ENCODE peak calls at places on chromosomes 4 and X, in four cellular contexts. A, X, G and M are unnamed samples.

GRCh38 chr4:66955784-66956183 is 589.5 kb downstream of the CENPC start:
- DNase-seq in A (no peak), X (no peak), G (no peak), M (no peak)

GRCh38 chr4:6221851-6222760 is 21.8 kb upstream of the JAKMIP1 start:
- DNase-seq in A (peak), X (peak), G (peak), M (no peak)

GRCh38 chrX:64996805-64997204 is 20.6 kb upstream of the ZC4H2 start:
- DNase-seq in A (no peak), X (no peak), G (no peak), M (no peak)

GRCh38 chrX:30183554-30183953 is 31.8 kb upstream of the MAGEB2 start:
- DNase-seq in A (no peak), X (no peak), G (no peak), M (no peak)

GRCh38 chrX:115539841-115540240 is 21.1 kb upstream of the PLS3 start:
- DNase-seq in A (no peak), X (no peak), G (no peak), M (no peak)

GRCh38 chr4:8840006-8840793 is 31.4 kb downstream of the HMX1 start:
- DNase-seq in A (peak), X (no peak), G (peak), M (no peak)

GRCh38 chr4:98749206-98749605 is 90.8 kb upstream of the TSPAN5 start:
- DNase-seq in A (no peak), X (peak), G (no peak), M (no peak)

GRCh38 chr4:184384810-184385557 is 89.4 kb downstream of the IRF2 start:
- DNase-seq in A (no peak), X (no peak), G (no peak), M (no peak)

GRCh38 chrX:53071604-53072417 is 10.4 kb upstream of the TSPYL2 start:
- DNase-seq in A (peak), X (peak), G (peak), M (peak)

GRCh38 chr4:86935833-86936721 is 1.3 kb downstream of the AFF1 start:
- DNase-seq in A (peak), X (peak), G (peak), M (peak)

GRCh38 chrX:15686818-15687685 is 22.4 kb upstream of the CLTRN start:
- DNase-seq in A (peak), X (peak), G (peak), M (peak)

GRCh38 chr4:116132946-116133345 is 952.4 kb downstream of the TRAM1L1 start:
- DNase-seq in A (no peak), X (no peak), G (no peak), M (no peak)

GRCh38 chr4:155339999-155340398 is 36.8 kb downstream of the MAP9 start:
- DNase-seq in A (no peak), X (no peak), G (no peak), M (no peak)

GRCh38 chrX:43679778-43680177 is 23.7 kb downstream of the MAOA start:
- DNase-seq in A (no peak), X (no peak), G (no peak), M (no peak)

GRCh38 chr4:165326831-165327210 is 648 bp upstream of the MSMO1 start:
- DNase-seq in A (peak), X (no peak), G (no peak), M (peak)

GRCh38 chr4:56049428-56050212 is 100.9 kb downstream of the CEP135 start:
- DNase-seq in A (peak), X (peak), G (no peak), M (no peak)

GRCh38 chr4:1265351-1265750 is 16.4 kb upstream of the CTBP1 start:
- DNase-seq in A (no peak), X (no peak), G (no peak), M (no peak)

GRCh38 chr4:57061395-57061794 is 48.8 kb downstream of the IGFBP7 start:
- DNase-seq in A (no peak), X (peak), G (no peak), M (no peak)

GRCh38 chrX:22135994-22136684 is 104.0 kb downstream of the PHEX start:
- DNase-seq in A (peak), X (peak), G (peak), M (no peak)

GRCh38 chr4:83582289-83582756 is 46.4 kb downstream of the GPAT3 start:
- DNase-seq in A (peak), X (peak), G (no peak), M (peak)

GRCh38 chrX:105226499-105226898 is 6.0 kb upstream of the TEX13A start:
- DNase-seq in A (peak), X (no peak), G (no peak), M (no peak)

GRCh38 chrX:40207626-40208025 is 109.9 kb upstream of the BCOR start:
- DNase-seq in A (no peak), X (peak), G (no peak), M (no peak)

GRCh38 chrX:10233173-10233572 is 76.4 kb downstream of the CLCN4 start:
- DNase-seq in A (no peak), X (peak), G (no peak), M (no peak)

GRCh38 chr4:121358473-121358872 is 22.3 kb downstream of the QRFPR start:
- DNase-seq in A (no peak), X (peak), G (no peak), M (no peak)

GRCh38 chrX:35340451-35340850 is 397.9 kb downstream of the FAM47B start:
- DNase-seq in A (no peak), X (no peak), G (no peak), M (no peak)

GRCh38 chrX:15384304-15384703 is at the start of gene VEGFD:
- DNase-seq in A (no peak), X (peak), G (no peak), M (no peak)

GRCh38 chr4:13944095-13944501 is 316.6 kb upstream of the BOD1L1 start:
- DNase-seq in A (no peak), X (no peak), G (no peak), M (no peak)

GRCh38 chr4:74618659-74619058 is 173.7 kb downstream of the AREG start:
- DNase-seq in A (peak), X (peak), G (no peak), M (no peak)

GRCh38 chrX:65643046-65643785 is 24.2 kb upstream of the MSN start:
- DNase-seq in A (peak), X (peak), G (no peak), M (no peak)

GRCh38 chrX:130994671-130995070 is 63.5 kb upstream of the ARHGAP36 start:
- DNase-seq in A (peak), X (no peak), G (no peak), M (no peak)

GRCh38 chrX:74422576-74423288 is 1.4 kb downstream of the SLC16A2 start:
- DNase-seq in A (peak), X (peak), G (peak), M (peak)

GRCh38 chr4:83334425-83335241 is at the start of gene HPSE:
- DNase-seq in A (peak), X (peak), G (peak), M (peak)

GRCh38 chrX:121746105-121746504 is 698.7 kb downstream of the GLUD2 start:
- DNase-seq in A (no peak), X (no peak), G (no peak), M (no peak)

DNA sequence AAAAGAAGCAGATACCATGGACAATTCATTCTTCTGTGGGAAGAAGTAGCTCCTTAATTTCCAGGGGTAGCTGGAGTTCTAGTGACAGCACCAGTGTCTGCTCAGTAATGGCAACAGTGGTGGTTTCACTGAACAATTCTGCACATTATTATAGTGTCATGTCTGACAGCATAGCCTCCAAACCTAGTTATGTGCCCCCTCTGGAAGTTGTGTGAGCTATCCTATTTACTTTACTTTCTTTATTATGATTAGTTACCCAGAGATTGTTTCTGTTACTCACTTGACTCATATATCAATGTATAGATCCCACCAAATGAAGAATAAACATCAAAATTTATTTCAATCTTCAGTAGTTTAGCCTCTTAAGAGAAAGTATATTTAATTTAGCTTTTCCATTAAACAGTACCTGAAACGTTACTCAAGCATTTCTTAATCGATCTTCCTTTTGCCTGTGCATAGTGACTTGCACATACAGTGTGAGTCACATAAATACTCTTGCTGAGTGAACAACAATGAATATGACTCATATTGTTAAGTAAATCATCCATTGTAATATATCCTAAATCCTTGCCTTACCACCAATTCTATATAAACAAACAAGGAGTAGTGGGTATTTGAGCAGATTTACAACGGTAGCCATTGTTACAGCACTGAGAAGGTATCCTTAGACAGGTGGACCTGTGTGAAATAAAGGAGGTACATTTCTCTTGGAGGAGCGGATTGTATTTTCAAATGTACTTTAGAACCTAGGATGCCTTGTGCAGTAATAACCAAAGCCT is 534.7 kb downstream of the ANKRD50 start:
- DNase-seq in A (no peak), X (peak), G (no peak), M (no peak)
- H3K4me3 ChIP-seq in A (no peak), X (no peak), G (no peak), M (no peak)

DNA sequence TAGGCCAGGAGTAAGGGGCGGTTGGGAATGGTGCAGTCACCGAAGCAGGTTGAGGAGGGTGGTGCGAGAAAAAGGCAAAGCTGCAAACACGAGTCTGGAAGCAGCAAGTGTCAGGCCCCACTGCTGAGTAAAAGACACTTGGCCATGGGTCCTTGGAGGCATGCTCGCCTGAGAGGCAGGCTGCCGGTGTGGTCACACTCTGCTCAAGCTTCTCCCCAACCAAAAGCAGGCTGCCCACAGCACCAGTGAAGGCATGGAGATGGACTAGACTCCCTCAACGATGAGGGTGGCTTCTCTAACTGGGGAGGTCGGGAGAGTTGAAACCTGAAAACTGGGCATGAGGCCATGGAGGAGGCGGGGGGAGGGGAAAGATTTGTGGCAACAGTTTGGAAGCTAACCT is 86.5 kb downstream of the ATG4A start:
- DNase-seq in A (peak), X (no peak), G (no peak), M (no peak)
- H3K27ac ChIP-seq in A (no peak), X (no peak), G (no peak), M (no peak)

GRCh38 chrX:46992070-46992469 is 79.8 kb downstream of the JADE3 start:
- DNase-seq in A (no peak), X (no peak), G (no peak), M (no peak)

GRCh38 chrX:46994096-46994495 is 81.9 kb downstream of the JADE3 start:
- DNase-seq in A (no peak), X (no peak), G (no peak), M (no peak)

GRCh38 chrX:46989548-46989947 is 77.3 kb downstream of the JADE3 start:
- DNase-seq in A (no peak), X (no peak), G (no peak), M (no peak)

GRCh38 chrX:46991664-46992063 is 79.4 kb downstream of the JADE3 start:
- DNase-seq in A (peak), X (no peak), G (no peak), M (no peak)
- H3K4me3 ChIP-seq in A (no peak), X (no peak), G (no peak), M (no peak)

GRCh38 chr4:145527773-145528172 is 46.1 kb downstream of the SMAD1 start:
- DNase-seq in A (no peak), X (no peak), G (no peak), M (no peak)

GRCh38 chr4:145528601-145529000 is 46.9 kb downstream of the SMAD1 start:
- DNase-seq in A (no peak), X (no peak), G (no peak), M (no peak)

GRCh38 chr4:145524535-145524934 is 42.9 kb downstream of the SMAD1 start:
- DNase-seq in A (no peak), X (no peak), G (no peak), M (no peak)

GRCh38 chr4:145523117-145523516 is 41.5 kb downstream of the SMAD1 start:
- DNase-seq in A (no peak), X (peak), G (no peak), M (no peak)

DNA sequence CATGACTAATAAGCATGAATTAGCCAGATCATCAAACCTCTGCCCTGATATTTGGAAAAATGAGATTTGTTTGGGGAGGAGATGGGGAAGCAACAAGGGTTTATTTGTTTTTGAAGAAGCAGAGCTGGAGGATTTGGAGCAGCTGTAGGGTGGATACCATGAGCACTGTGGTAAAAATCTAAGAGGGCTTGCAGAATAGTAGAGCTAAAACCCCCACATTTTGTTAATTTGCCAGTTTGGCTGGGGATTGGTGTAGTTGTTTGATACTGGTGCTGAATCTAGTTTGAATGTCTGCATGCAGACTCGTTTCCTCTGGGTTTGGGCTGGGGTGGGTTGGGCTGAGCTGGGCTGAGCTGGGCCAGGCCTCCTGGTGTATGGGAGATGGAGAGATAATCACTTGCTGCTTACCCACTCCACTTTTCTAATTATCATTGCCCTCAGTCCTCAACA is 43.7 kb downstream of the SMAD1 start:
- DNase-seq in A (peak), X (peak), G (no peak), M (no peak)
- H3K27ac ChIP-seq in A (no peak), X (no peak), G (no peak), M (peak)

GRCh38 chr4:89906787-89907521 is 12.3 kb downstream of the MMRN1 start:
- DNase-seq in A (peak), X (peak), G (no peak), M (no peak)
- H3K4me3 ChIP-seq in A (no peak), X (no peak), G (no peak), M (no peak)

GRCh38 chr4:100114909-100115308 is 75.4 kb downstream of the DDIT4L start:
- DNase-seq in A (no peak), X (no peak), G (no peak), M (no peak)

GRCh38 chr4:100108869-100109268 is 81.4 kb downstream of the DDIT4L start:
- DNase-seq in A (no peak), X (no peak), G (no peak), M (no peak)

GRCh38 chr4:100113732-100114131 is 76.5 kb downstream of the DDIT4L start:
- DNase-seq in A (no peak), X (no peak), G (no peak), M (no peak)

GRCh38 chr4:100106982-100107381 is 83.3 kb downstream of the DDIT4L start:
- DNase-seq in A (no peak), X (no peak), G (no peak), M (no peak)

GRCh38 chr4:100109921-100110320 is 80.3 kb downstream of the DDIT4L start:
- DNase-seq in A (no peak), X (no peak), G (no peak), M (no peak)
- H3K27ac ChIP-seq in A (no peak), X (no peak), G (no peak), M (no peak)

DNA sequence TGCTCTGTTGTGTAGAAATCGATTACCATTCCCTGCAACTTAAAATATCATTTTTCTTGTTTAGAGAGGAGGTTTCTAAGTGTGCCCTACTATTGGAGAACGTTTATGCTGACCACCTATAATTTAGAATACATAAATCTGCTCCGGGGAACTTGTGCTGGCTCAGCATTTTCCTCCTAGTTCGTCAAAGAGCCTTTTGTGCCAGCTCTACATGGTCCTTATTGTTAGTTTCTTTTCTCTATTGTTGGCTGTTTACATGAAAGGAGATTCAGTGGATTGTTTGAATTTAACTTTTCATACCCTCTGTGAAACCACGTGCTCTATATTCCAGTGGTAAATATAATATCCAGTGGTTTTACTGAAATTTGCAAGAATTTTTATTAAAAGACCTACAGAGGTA is 53.4 kb upstream of the ATP8A1 start:
- DNase-seq in A (no peak), X (no peak), G (no peak), M (no peak)
- H3K4me3 ChIP-seq in A (no peak), X (no peak), G (no peak), M (no peak)

GRCh38 chr4:129098578-129098977 is 2.6 kb downstream of the C4orf33 start:
- DNase-seq in A (no peak), X (no peak), G (no peak), M (no peak)

GRCh38 chr4:129092636-129093172 is 635 bp downstream of the SCLT1 start:
- DNase-seq in A (no peak), X (peak), G (no peak), M (no peak)

GRCh38 chr4:129095811-129096454 is at the start of gene C4orf33:
- DNase-seq in A (peak), X (peak), G (peak), M (peak)

GRCh38 chr4:129093173-129093974 is at the start of gene SCLT1:
- DNase-seq in A (peak), X (peak), G (peak), M (peak)

DNA sequence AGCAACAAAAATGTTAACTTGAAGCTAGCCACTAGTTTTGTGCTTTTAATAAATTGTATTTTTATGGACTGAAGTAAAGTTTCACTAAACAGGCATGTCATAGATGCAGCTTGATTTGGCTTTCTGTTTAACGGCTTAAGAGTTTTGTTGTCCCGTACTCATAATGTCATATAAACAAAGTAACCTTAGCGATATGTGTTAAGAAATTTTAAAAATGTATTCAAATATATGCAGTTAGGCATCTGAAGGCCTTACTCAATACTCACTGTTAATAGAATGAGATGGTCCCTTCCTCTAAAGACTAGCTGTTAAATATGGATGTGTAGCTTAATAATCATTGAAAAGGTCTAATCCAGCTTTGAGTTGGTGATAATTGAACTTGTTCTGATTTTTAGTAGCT is 1.0 kb upstream of the SCLT1 start:
- DNase-seq in A (no peak), X (no peak), G (no peak), M (no peak)
- H3K27ac ChIP-seq in A (no peak), X (peak), G (peak), M (peak)

GRCh38 chrX:129953334-129953648 is 29.1 kb upstream of the BCORL1 start:
- DNase-seq in A (no peak), X (no peak), G (no peak), M (no peak)
- H3K4me3 ChIP-seq in A (no peak), X (no peak), G (peak), M (peak)

GRCh38 chr4:112649055-112649408 is 12.1 kb downstream of the LARP7 start:
- DNase-seq in A (no peak), X (no peak), G (no peak), M (no peak)

GRCh38 chr4:112652216-112652615 is 15.3 kb downstream of the LARP7 start:
- DNase-seq in A (peak), X (no peak), G (no peak), M (no peak)

GRCh38 chr4:112648263-112649054 is 11.5 kb downstream of the LARP7 start:
- DNase-seq in A (peak), X (peak), G (no peak), M (no peak)

GRCh38 chr4:112650332-112650731 is 13.4 kb downstream of the LARP7 start:
- DNase-seq in A (peak), X (no peak), G (no peak), M (no peak)

GRCh38 chr4:112651641-112652040 is 14.7 kb downstream of the LARP7 start:
- DNase-seq in A (no peak), X (no peak), G (no peak), M (no peak)
- H3K27ac ChIP-seq in A (no peak), X (no peak), G (no peak), M (no peak)